ENCODE peak calls at places on chromosomes 1 and 21, in eight cellular contexts. A is hepatocyte; W is GM06990; T is adrenal gland; P is lung; D is CD4-positive, alpha-beta T cell; X is lower lobe of right lung; I is psoas muscle. S is an unnamed sample.

GRCh38 chr1:70353641-70354331 is 736 bp downstream of the ANKRD13C start:
- DNase-seq in A (peak; percentile 38), W (no peak), T (no peak), P (peak; percentile 39), D (no peak), X (no peak), I (no peak), S (no peak)

GRCh38 chr1:178417858-178418257 is 78.9 kb downstream of the CLEC20A start:
- DNase-seq in A (peak; percentile 13), W (no peak), T (no peak), P (no peak), D (no peak), X (no peak), I (no peak), S (no peak)

GRCh38 chr21:17438642-17439041 is 74.2 kb upstream of the CXADR start:
- DNase-seq in A (no peak), W (no peak), T (no peak), P (no peak), D (no peak), X (no peak), I (no peak), S (no peak)

GRCh38 chr1:30381266-30381665 is 342.1 kb downstream of the MATN1 start:
- DNase-seq in A (no peak), W (no peak), T (no peak), P (no peak), D (no peak), X (no peak), I (no peak), S (no peak)

GRCh38 chr1:46274224-46275029 is 26.9 kb downstream of the RAD54L start:
- DNase-seq in A (no peak), W (no peak), T (no peak), P (no peak), D (no peak), X (no peak), I (no peak), S (no peak)

GRCh38 chr1:40903106-40903505 is 40.9 kb upstream of the CITED4 start:
- DNase-seq in A (no peak), W (no peak), T (no peak), P (no peak), D (no peak), X (no peak), I (no peak), S (no peak)

GRCh38 chr21:38297193-38297592 is 40.4 kb downstream of the KCNJ15 start:
- DNase-seq in A (peak; percentile 43), W (no peak), T (no peak), P (no peak), D (no peak), X (no peak), I (no peak), S (no peak)

GRCh38 chr1:18927654-18928272 is 25.4 kb upstream of the ALDH4A1 start:
- DNase-seq in A (no peak), W (peak; percentile 74), T (no peak), P (no peak), D (no peak), X (no peak), I (no peak), S (no peak)

GRCh38 chr1:208054885-208055507 is 144.1 kb upstream of the CD34 start:
- DNase-seq in A (no peak), W (no peak), T (no peak), P (no peak), D (no peak), X (no peak), I (no peak), S (no peak)

GRCh38 chr1:30803562-30803961 is 46.0 kb upstream of the LAPTM5 start:
- DNase-seq in A (no peak), W (no peak), T (no peak), P (no peak), D (no peak), X (no peak), I (no peak), S (no peak)

GRCh38 chr1:158028956-158029355 is 35.5 kb downstream of the KIRREL1 start:
- DNase-seq in A (no peak), W (no peak), T (no peak), P (no peak), D (no peak), X (no peak), I (no peak), S (no peak)

GRCh38 chr1:111274653-111275052 is 16.0 kb upstream of the CHIA start:
- DNase-seq in A (no peak), W (peak; percentile 4), T (no peak), P (no peak), D (no peak), X (no peak), I (no peak), S (no peak)

GRCh38 chr21:15809818-15810217 is 80.0 kb downstream of the USP25 start:
- DNase-seq in A (no peak), W (no peak), T (no peak), P (no peak), D (no peak), X (peak; percentile 25), I (peak; percentile 57), S (no peak)

GRCh38 chr1:106268070-106268469 is 788.4 kb upstream of the PRMT6 start:
- DNase-seq in A (peak; percentile 37), W (no peak), T (peak; percentile 14), P (no peak), D (no peak), X (no peak), I (no peak), S (no peak)

GRCh38 chr1:66980745-66981367 is 56.1 kb downstream of the MIER1 start:
- DNase-seq in A (no peak), W (no peak), T (no peak), P (no peak), D (no peak), X (no peak), I (no peak), S (no peak)

GRCh38 chr1:207966521-207966920 is 55.6 kb upstream of the CD34 start:
- DNase-seq in A (no peak), W (no peak), T (no peak), P (no peak), D (no peak), X (no peak), I (no peak), S (no peak)

GRCh38 chr1:38154089-38154470 is 107.5 kb upstream of the POU3F1 start:
- DNase-seq in A (no peak), W (no peak), T (no peak), P (no peak), D (no peak), X (no peak), I (no peak), S (no peak)

GRCh38 chr1:38153426-38154088 is 107.0 kb upstream of the POU3F1 start:
- DNase-seq in A (no peak), W (no peak), T (no peak), P (no peak), D (no peak), X (no peak), I (no peak), S (no peak)

GRCh38 chr1:38151399-38151798 is 104.8 kb upstream of the POU3F1 start:
- DNase-seq in A (no peak), W (no peak), T (no peak), P (no peak), D (no peak), X (no peak), I (no peak), S (peak; percentile 50)

GRCh38 chr1:38152351-38153082 is 105.9 kb upstream of the POU3F1 start:
- DNase-seq in A (peak; percentile 16), W (no peak), T (no peak), P (no peak), D (no peak), X (no peak), I (no peak), S (no peak)
- TF ChIP-seq CTCF in A (peak; percentile 11), W (peak; percentile 30), T (no peak), P (no peak), D (no peak), X (peak; percentile 10), I (peak; percentile 29), S (no peak)

DNA sequence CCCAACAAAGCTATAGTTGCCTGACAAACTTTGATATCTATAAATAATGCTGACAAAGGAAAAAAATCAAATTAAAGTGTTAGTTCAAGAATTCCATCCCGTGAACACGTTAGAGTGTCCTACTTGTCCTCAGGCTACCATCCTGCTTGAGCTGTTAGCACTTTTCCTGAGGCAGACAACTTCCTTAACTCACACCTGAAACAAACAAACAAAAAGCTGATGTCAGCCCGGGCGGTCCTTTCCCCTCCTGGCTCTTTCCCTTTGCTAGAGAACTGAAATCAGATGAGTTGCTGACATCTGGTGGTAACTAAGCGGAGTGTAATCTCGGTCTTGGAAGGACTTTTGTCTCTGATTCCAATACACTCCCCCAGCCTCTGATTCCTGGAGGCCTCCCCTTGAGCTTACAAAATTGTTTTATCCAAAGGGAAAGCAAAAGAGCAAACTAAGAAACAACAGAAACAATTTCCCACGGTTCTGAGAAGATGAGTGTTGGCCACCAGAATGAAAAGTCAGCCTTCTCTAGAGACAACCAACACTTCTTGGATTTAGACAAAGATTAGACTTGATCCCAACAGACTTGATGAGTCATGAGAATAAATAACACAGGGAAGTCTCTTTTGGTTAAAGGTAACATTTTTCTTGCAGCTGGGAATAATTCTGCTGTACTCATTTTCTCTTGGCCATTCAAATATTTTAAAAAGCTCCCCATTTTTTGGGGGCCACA is 135.4 kb downstream of the PROX1 start:
- DNase-seq in A (peak; percentile 87), W (no peak), T (peak; percentile 58), P (peak; percentile 42), D (no peak), X (no peak), I (no peak), S (no peak)
- TF ChIP-seq CTCF in A (peak; percentile 87), W (peak; percentile 56), T (peak; percentile 62), P (no peak), D (peak; percentile 46), X (peak; percentile 53), I (peak; percentile 60), S (no peak)

GRCh38 chr1:163820748-163821147 is 499.0 kb downstream of the NUF2 start:
- DNase-seq in A (no peak), W (no peak), T (no peak), P (no peak), D (no peak), X (no peak), I (no peak), S (no peak)
- TF ChIP-seq CTCF in A (peak; percentile 39), W (no peak), T (peak; percentile 40), P (no peak), D (no peak), X (peak; percentile 7), I (no peak), S (no peak)

GRCh38 chr1:44820945-44821715 is 12.8 kb downstream of the BTBD19 start:
- DNase-seq in A (no peak), W (no peak), T (peak; percentile 19), P (no peak), D (no peak), X (peak; percentile 31), I (peak; percentile 37), S (no peak)

GRCh38 chr1:44817771-44818495 is 9.6 kb downstream of the BTBD19 start:
- DNase-seq in A (no peak), W (no peak), T (peak; percentile 13), P (no peak), D (no peak), X (peak; percentile 10), I (peak; percentile 6), S (no peak)

GRCh38 chr1:44820328-44820944 is 12.1 kb downstream of the BTBD19 start:
- DNase-seq in A (no peak), W (peak; percentile 86), T (no peak), P (no peak), D (no peak), X (no peak), I (no peak), S (no peak)

GRCh38 chr1:44819257-44819593 is 10.9 kb downstream of the BTBD19 start:
- DNase-seq in A (no peak), W (peak; percentile 80), T (no peak), P (no peak), D (no peak), X (no peak), I (peak; percentile 26), S (no peak)

GRCh38 chr1:44819594-44820327 is 11.4 kb downstream of the BTBD19 start:
- DNase-seq in A (peak; percentile 90), W (peak; percentile 83), T (peak; percentile 91), P (peak; percentile 84), D (peak; percentile 76), X (peak; percentile 85), I (peak; percentile 91), S (peak; percentile 80)
- TF ChIP-seq CTCF in A (no peak), W (no peak), T (no peak), P (no peak), D (no peak), X (no peak), I (no peak), S (no peak)

S was measured in activated B cell treated with CpG ODN at 0.5 μM for 24 hours.